ENCODE peak calls at places on chromosome 13, in four cellular contexts. Y is ovary, V is cardiac muscle cell, U is body of pancreas. I is an unnamed sample. For H3K36me3, the result is how much of the 10 kb centered on the place peaks cover.

GRCh38 chr13:54185785-54186184 is 1157.2 kb downstream of the OLFM4 start:
- DNase-seq in V (no peak), U (peak), Y (no peak), I (no peak)

GRCh38 chr13:51814071-51814470 is 10.1 kb upstream of the DHRS12 start:
- DNase-seq in V (no peak), Y (no peak), U (no peak), I (no peak)

GRCh38 chr13:34675626-34676025 is 266.4 kb upstream of the NBEA start:
- DNase-seq in U (no peak), Y (no peak), V (peak), I (no peak)

GRCh38 chr13:40664100-40665060 is 2.1 kb downstream of the FOXO1 start:
- DNase-seq in U (peak), Y (peak), V (peak), I (peak)

GRCh38 chr13:40590112-40590862 is 76.2 kb downstream of the FOXO1 start:
- DNase-seq in V (no peak), Y (no peak), U (no peak), I (no peak)

GRCh38 chr13:26540319-26540718 is 17.2 kb upstream of the WASF3 start:
- DNase-seq in Y (no peak), V (no peak), U (no peak), I (no peak)

GRCh38 chr13:40813662-40814454 is 24.4 kb downstream of the SLC25A15 start:
- DNase-seq in Y (no peak), U (peak), V (peak), I (no peak)

GRCh38 chr13:62209539-62209938 is 793.9 kb upstream of the PCDH20 start:
- DNase-seq in V (no peak), U (no peak), Y (no peak), I (no peak)

GRCh38 chr13:80530902-80531301 is 190.0 kb upstream of the SPRY2 start:
- DNase-seq in U (no peak), Y (no peak), V (no peak), I (no peak)

DNA sequence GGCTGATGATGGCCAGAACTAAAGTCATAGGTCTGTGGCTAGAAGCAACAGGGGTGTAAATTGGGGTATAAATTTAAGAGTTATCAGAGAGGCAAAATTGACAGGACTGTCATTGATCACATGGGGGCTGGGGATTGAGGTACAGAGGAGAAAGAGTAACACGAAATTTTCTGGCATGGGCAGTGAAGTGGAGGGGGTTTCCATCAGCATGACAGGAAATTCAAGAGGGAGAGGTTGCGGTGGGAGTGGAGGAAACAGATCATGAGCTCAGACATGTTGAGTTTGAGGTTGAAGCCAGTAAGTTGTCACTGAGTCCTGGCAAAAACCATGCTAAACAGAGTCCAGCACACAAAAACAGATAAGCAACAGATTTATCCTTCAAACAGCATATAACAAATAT is 192.1 kb upstream of the TSC22D1 start:
- DNase-seq in U (no peak), Y (no peak), V (peak), I (no peak)
- H3K4me3 ChIP-seq in U (no peak), Y (no peak), V (no peak), I (no peak)

GRCh38 chr13:75495938-75496337 is 14.0 kb upstream of the TBC1D4 start:
- DNase-seq in V (peak), Y (no peak), U (no peak), I (no peak)
- H3K27ac ChIP-seq in V (no peak), Y (no peak), U (no peak), I (no peak)

DNA sequence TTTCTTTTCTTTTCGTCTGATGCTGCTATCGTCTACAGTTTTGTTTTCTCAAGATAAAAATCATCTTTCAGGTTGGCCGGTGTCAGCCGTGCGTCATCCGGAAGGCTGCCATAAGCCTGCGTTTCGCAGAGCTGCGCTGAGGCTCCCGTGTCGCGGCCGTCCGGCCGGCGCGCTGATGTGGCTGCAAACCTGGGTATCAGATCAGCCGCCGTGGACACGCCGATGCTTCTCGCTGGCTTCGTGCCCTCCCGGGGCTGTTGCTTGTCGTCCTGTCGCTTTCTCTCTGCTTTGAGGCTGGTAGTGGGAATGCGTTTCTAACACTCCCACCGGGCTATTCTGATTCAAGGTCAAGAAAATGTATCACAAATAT is 45.9 kb upstream of the TFDP1 start:
- DNase-seq in U (no peak), Y (no peak), V (no peak), I (no peak)
- H3K36me3 ChIP-seq in U (under half), Y (under half), V (under half), I (under half)

DNA sequence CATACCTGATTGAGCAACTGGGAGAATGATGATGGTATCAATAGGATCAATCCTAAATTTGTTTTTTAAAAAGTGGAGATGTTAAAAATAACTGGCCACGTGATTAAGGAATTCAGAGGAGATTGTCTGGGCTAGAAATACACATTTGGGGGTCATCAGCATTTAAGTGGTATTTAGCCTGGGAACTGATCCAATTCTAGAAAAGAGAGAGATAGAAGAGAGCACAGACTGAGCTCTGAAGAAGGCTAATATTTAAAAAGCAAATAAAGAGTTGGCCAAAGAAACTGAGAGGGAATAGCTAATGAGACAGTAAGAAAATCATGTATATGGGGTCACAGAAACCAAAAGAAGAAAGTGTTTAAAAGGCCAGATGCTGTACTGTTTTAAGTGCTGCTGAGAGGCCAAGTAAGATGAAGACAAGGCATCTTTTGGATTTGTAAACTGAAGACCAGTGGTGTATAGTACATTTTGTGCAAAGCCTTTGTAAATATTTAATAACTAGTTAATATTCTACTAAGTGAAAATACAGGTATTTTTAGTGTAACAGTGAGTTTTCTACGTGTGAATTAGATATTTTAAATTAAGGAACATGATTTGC is 40.2 kb downstream of the UBL3 start:
- DNase-seq in Y (no peak), V (peak), U (no peak), I (no peak)
- H3K4me3 ChIP-seq in Y (no peak), V (no peak), U (no peak), I (no peak)

GRCh38 chr13:30313307-30313706 is 6.0 kb upstream of the KATNAL1 start:
- DNase-seq in Y (no peak), U (no peak), V (no peak), I (no peak)
- H3K27ac ChIP-seq in Y (no peak), U (no peak), V (no peak), I (no peak)

DNA sequence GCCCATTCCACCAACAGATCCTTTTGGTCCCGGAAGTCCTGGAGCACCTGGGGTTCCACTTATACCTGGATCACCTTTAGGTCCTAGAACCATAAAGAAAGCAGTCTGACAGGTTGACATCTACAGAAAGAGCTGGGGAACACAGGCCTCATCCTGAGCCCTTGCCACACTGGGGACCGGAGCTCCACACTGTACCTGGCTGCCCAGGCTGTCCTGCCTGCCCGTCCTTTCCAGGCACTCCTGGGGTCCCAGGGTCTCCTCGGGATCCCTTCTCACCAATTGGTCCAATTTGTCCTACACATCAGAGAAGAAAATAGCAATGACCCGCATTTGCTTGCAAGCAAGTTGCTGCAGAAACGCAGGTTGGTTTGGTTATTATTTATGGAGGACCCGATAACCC is 130.5 kb downstream of the COL4A1 start:
- DNase-seq in Y (no peak), V (no peak), U (no peak), I (no peak)
- H3K36me3 ChIP-seq in Y (under half), V (under half), U (under half), I (under half)

GRCh38 chr13:24626449-24626848 is 53.8 kb upstream of the ATP12A start:
- DNase-seq in U (no peak), V (no peak), Y (no peak), I (no peak)
- H3K4me3 ChIP-seq in U (no peak), V (no peak), Y (no peak), I (no peak)

GRCh38 chr13:113493315-113493951 is 2.9 kb upstream of the DCUN1D2 start:
- DNase-seq in Y (no peak), V (peak), U (peak), I (no peak)

GRCh38 chr13:113491418-113491883 is 940 bp upstream of the DCUN1D2 start:
- DNase-seq in V (peak), Y (peak), U (peak), I (peak)

GRCh38 chr13:113497217-113497616 is 6.7 kb upstream of the DCUN1D2 start:
- DNase-seq in V (no peak), Y (no peak), U (no peak), I (no peak)

GRCh38 chr13:113491982-113492381 is 1.5 kb upstream of the DCUN1D2 start:
- DNase-seq in Y (no peak), V (no peak), U (no peak), I (no peak)

DNA sequence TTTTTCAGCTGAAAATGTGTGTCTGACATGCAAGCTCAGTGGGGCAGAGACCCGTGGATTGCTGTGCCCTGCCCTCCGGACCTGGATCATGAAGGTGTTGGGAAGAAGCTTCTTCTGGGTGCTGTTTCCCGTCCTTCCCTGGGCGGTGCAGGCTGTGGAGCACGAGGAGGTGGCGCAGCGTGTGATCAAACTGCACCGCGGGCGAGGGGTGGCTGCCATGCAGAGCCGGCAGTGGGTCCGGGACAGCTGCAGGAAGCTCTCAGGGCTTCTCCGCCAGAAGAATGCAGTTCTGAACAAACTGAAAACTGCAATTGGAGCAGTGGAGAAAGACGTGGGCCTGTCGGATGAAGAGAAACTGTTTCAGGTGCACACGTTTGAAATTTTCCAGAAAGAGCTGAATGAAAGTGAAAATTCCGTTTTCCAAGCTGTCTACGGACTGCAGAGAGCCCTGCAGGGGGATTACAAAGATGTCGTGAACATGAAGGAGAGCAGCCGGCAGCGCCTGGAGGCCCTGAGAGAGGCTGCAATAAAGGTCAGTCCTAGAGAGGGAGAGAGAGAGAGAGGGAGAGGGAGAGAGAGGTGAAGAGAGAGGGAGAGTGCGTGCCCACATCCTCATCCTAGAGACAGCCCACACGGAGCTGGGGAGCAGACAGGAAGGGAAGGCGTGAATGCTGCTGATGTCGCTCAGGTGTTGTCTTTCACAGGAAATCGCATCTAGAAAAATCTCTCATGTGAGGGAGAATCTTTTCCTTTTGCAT is 5.2 kb upstream of the DCUN1D2 start:
- DNase-seq in Y (no peak), V (peak), U (no peak), I (no peak)
- H3K27ac ChIP-seq in Y (no peak), V (no peak), U (peak), I (peak)

DNA sequence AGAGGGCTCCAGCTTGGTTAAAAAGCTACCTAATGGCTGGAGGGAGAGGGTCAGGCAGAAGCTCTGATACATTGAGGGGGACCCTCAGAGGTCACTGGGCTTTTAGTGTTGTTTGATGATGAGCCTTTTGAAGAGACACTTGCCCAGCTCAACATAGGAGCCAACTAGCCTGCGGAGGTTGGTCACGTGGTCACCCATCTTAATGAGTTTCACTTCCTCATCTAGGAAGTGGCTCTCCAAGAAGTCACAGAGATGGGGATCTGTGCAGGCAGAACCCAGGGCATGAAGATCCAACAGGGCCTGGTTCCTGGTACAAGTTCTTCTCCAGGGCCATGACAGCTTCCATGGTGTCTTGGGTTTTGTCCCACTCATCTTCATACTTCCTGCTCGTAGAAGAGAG is 33.4 kb downstream of the IPO5 start:
- DNase-seq in V (no peak), U (peak), Y (no peak), I (no peak)
- H3K36me3 ChIP-seq in V (half or more), U (under half), Y (under half), I (under half)